ENCODE peak calls at places on chromosomes 12 and 14, in six cellular contexts. D is upper lobe of right lung, F is tibial nerve, X is A549, L is GM23248, S is neural progenitor cell. U is an unnamed sample.

GRCh38 chr12:14959126-14959440 is 2.3 kb downstream of the ARHGDIB start:
- DNase-seq in D (no peak), X (no peak), F (no peak), S (no peak), L (no peak), U (no peak)

GRCh38 chr12:118326971-118327370 is 45.7 kb downstream of the TAOK3 start:
- DNase-seq in S (no peak), L (peak), D (no peak), X (no peak), F (no peak), U (no peak)

GRCh38 chr12:19003987-19004619 is 125.4 kb upstream of the PLEKHA5 start:
- DNase-seq in D (no peak), X (no peak), F (no peak), L (no peak), S (peak), U (no peak)

GRCh38 chr12:94875525-94875924 is 128.0 kb downstream of the NDUFA12 start:
- DNase-seq in L (no peak), X (peak), S (peak), D (no peak), F (no peak), U (no peak)

GRCh38 chr14:36524220-36524837 is 4.3 kb upstream of the NKX2-1 start:
- DNase-seq in F (no peak), L (no peak), S (peak), X (no peak), D (peak), U (no peak)

GRCh38 chr12:71771069-71771468 is 16.4 kb downstream of the RAB21 start:
- DNase-seq in S (no peak), F (no peak), L (no peak), X (no peak), D (no peak), U (no peak)

GRCh38 chr14:75877292-75877691 is 104.5 kb downstream of the TGFB3 start:
- DNase-seq in S (no peak), D (no peak), L (peak), X (no peak), F (no peak), U (no peak)

GRCh38 chr12:11563785-11564739 is 85.4 kb upstream of the ETV6 start:
- DNase-seq in X (no peak), L (no peak), D (no peak), F (no peak), S (no peak), U (no peak)

GRCh38 chr12:124636138-124636968 is 68.9 kb upstream of the NCOR2 start:
- DNase-seq in D (no peak), S (no peak), F (no peak), L (peak), X (no peak), U (no peak)

GRCh38 chr12:131789638-131790037 is 38.6 kb upstream of the MMP17 start:
- DNase-seq in L (no peak), X (no peak), F (no peak), D (no peak), S (no peak), U (no peak)

GRCh38 chr14:54627718-54628345 is 60.9 kb downstream of the SAMD4A start:
- DNase-seq in F (peak), S (peak), L (peak), D (no peak), X (no peak), U (no peak)

GRCh38 chr12:59084758-59085383 is 164.6 kb upstream of the LRIG3 start:
- DNase-seq in S (peak), X (no peak), D (no peak), F (no peak), L (peak), U (no peak)

GRCh38 chr12:21264232-21264631 is 70.5 kb downstream of the SLCO1A2 start:
- DNase-seq in F (no peak), S (no peak), X (no peak), L (no peak), D (no peak), U (no peak)

GRCh38 chr14:70887207-70888150 is 19.8 kb upstream of the PCNX1 start:
- DNase-seq in L (peak), F (no peak), X (no peak), S (no peak), D (no peak), U (no peak)

GRCh38 chr12:110641512-110641911 is 27.6 kb downstream of the TCTN1 start:
- DNase-seq in F (no peak), S (peak), X (no peak), L (no peak), D (no peak), U (no peak)

GRCh38 chr14:56590535-56590951 is 10.9 kb downstream of the TMEM260 start:
- DNase-seq in S (peak), D (no peak), L (no peak), X (no peak), F (no peak), U (no peak)
- H3K27ac ChIP-seq in S (peak), D (no peak), L (no peak), X (no peak), F (no peak), U (no peak)

GRCh38 chr12:128819293-128820144 is 4.2 kb downstream of the SLC15A4 start:
- DNase-seq in D (no peak), F (no peak), X (no peak), L (no peak), S (peak), U (no peak)
- H3K27ac ChIP-seq in D (no peak), F (no peak), X (no peak), L (peak), S (peak), U (peak)

DNA sequence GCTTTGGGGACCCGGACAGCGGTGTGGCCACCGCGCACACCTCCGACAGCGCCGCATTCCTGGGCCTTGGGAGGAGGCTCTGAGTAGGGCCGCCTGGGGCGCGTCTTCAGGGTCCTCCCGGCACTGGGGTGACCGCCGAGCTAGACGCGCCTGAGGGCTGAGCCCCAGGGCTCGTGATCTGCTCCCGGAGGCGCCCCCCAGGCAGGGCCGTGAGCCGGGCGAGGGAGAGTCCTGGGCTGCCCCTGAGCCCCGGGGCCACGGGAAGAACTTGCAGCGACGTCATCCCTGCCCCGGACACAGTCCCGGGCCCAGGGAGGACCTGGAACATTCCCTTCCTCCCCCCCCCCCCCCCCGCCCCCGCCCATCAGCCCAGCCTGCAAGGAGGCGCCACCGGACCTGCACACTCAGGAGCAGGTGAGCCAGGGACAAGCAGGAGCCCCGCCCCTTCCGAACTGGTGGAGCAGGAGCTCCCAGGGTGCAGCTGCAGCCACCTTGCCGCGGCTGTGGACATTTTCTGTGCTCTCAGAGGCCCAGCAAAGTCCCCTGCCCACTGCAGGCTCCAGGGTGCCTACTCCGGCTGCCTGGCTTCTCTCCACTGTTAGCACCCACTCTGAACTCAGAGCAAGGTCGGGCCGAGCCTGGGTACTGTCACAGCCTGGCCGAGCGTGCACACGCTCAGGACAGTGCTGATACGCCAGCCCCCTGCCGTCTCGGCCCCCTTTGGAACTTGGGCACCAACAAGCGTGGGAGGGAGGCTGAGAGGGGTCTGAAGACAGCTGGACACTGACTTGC is 50.7 kb downstream of the A2M start:
- DNase-seq in S (peak), D (peak), F (peak), L (peak), X (peak), U (peak)
- H3K27ac ChIP-seq in S (peak), D (peak), F (peak), L (peak), X (peak), U (peak)

GRCh38 chr12:62934799-62935674 is at the start of gene PPM1H:
- DNase-seq in D (peak), X (peak), L (peak), F (no peak), S (peak), U (peak)
- H3K27ac ChIP-seq in D (no peak), X (peak), L (no peak), F (peak), S (no peak), U (peak)

GRCh38 chr12:26715232-26715631 is 117.8 kb downstream of the ITPR2 start:
- DNase-seq in D (no peak), X (no peak), L (no peak), F (no peak), S (no peak), U (no peak)

GRCh38 chr12:26724309-26724702 is 108.7 kb downstream of the ITPR2 start:
- DNase-seq in F (no peak), S (no peak), L (no peak), X (no peak), D (no peak), U (no peak)

GRCh38 chr12:26723379-26724308 is 109.3 kb downstream of the ITPR2 start:
- DNase-seq in X (no peak), S (no peak), F (no peak), L (peak), D (no peak), U (no peak)

GRCh38 chr12:26721800-26722199 is 111.2 kb downstream of the ITPR2 start:
- DNase-seq in L (peak), S (no peak), X (peak), D (no peak), F (no peak), U (no peak)

GRCh38 chr12:26719852-26720251 is 113.1 kb downstream of the ITPR2 start:
- DNase-seq in F (no peak), S (no peak), D (no peak), X (no peak), L (peak), U (no peak)
- H3K27ac ChIP-seq in F (no peak), S (no peak), D (no peak), X (no peak), L (no peak), U (no peak)

U was measured in substantia nigra.